ENCODE peak calls at places on chromosome 9, in ten cellular contexts. X is sciatic nerve; T is AG10803; F is GM03348; Q is substantia nigra; B is amniotic stem cell; G is ELF-1; N is activated CD4-positive, alpha-beta T cell treated with anti-CD3 and anti-CD28 coated beads, Interleukin-2, amount 50 U/mL, for 1 hour; R is HuH-7; I is RCC 7860. H is an unnamed sample.

GRCh38 chr9:133987455-133987800 is 4.7 kb downstream of the VAV2 start:
- DNase-seq in G (no peak), T (no peak), B (no peak), R (no peak), F (no peak), N (no peak), Q (no peak), X (no peak), I (no peak), H (peak; percentile 46)

GRCh38 chr9:131943397-131943796 is 136.3 kb downstream of the MED27 start:
- DNase-seq in F (no peak), Q (no peak), T (no peak), R (no peak), I (no peak), X (no peak), G (no peak), B (no peak), N (no peak), H (no peak)

GRCh38 chr9:88198346-88198807 is 60.1 kb upstream of the SPATA31C2 start:
- DNase-seq in R (no peak), T (no peak), I (no peak), X (no peak), B (no peak), Q (no peak), G (no peak), N (no peak), F (peak; percentile 54), H (no peak)

GRCh38 chr9:2559212-2560152 is 62.1 kb upstream of the VLDLR start:
- DNase-seq in R (no peak), Q (peak; percentile 34), T (peak; percentile 95), B (peak; percentile 80), F (peak; percentile 80), I (peak; percentile 77), G (peak; percentile 33), N (no peak), X (peak; percentile 76), H (no peak)

GRCh38 chr9:120846906-120847305 is 4.2 kb upstream of the PSMD5 start:
- DNase-seq in G (no peak), Q (no peak), I (no peak), F (no peak), R (no peak), N (no peak), B (no peak), X (no peak), T (no peak), H (no peak)

GRCh38 chr9:123232332-123232731 is 36.1 kb downstream of the STRBP start:
- DNase-seq in I (no peak), T (no peak), X (no peak), N (no peak), Q (no peak), F (no peak), G (peak; percentile 88), B (no peak), R (no peak), H (no peak)

GRCh38 chr9:121278535-121279169 is 10.7 kb downstream of the GSN start:
- DNase-seq in B (peak; percentile 96), F (peak; percentile 84), Q (peak; percentile 38), X (peak; percentile 78), N (peak; percentile 19), R (peak; percentile 66), T (peak; percentile 100), G (peak; percentile 85), I (peak; percentile 53), H (no peak)

GRCh38 chr9:33927694-33928093 is 110.7 kb downstream of the UBE2R2 start:
- DNase-seq in T (no peak), B (no peak), R (no peak), X (no peak), I (no peak), N (no peak), Q (no peak), G (no peak), F (no peak), H (no peak)

GRCh38 chr9:85332487-85332886 is 409.3 kb downstream of the AGTPBP1 start:
- DNase-seq in R (peak; percentile 33), T (no peak), G (peak; percentile 69), I (peak; percentile 14), N (no peak), Q (no peak), X (no peak), F (no peak), B (no peak), H (no peak)

GRCh38 chr9:120583958-120584369 is 4.0 kb upstream of the CDK5RAP2 start:
- DNase-seq in N (peak; percentile 16), X (no peak), F (peak; percentile 69), Q (peak; percentile 71), B (no peak), G (peak; percentile 13), R (peak; percentile 42), I (peak; percentile 87), T (peak; percentile 96), H (no peak)